ENCODE peak calls at places on chromosomes 4 and X, in six cellular contexts. V is sigmoid colon, D is lower leg skin, C is heart right ventricle, B is fibroblast of lung, O is ovary. K is an unnamed sample.

GRCh38 chrX:122113376-122113775 is 1066.0 kb downstream of the GLUD2 start:
- DNase-seq in B (no peak), O (no peak), D (no peak), C (no peak), V (no peak), K (no peak)

GRCh38 chrX:31580726-31581125 is 508.9 kb upstream of the FTHL17 start:
- DNase-seq in D (no peak), O (no peak), C (no peak), V (no peak), B (peak), K (peak)

GRCh38 chr4:86935499-86935832 is 655 bp downstream of the AFF1 start:
- DNase-seq in C (no peak), B (no peak), O (no peak), V (no peak), D (peak), K (no peak)

GRCh38 chr4:153564630-153565525 is 98.7 kb downstream of the TMEM131L start:
- DNase-seq in O (no peak), B (peak), C (no peak), V (no peak), D (no peak), K (no peak)

GRCh38 chrX:34656842-34657780 is at the start of gene TMEM47:
- DNase-seq in C (peak), O (peak), B (peak), V (peak), D (peak), K (peak)

GRCh38 chr4:113953888-113954287 is 25.6 kb downstream of the ARSJ start:
- DNase-seq in O (no peak), V (no peak), C (no peak), D (no peak), B (no peak), K (no peak)

GRCh38 chr4:158861281-158861680 is 92.5 kb downstream of the FNIP2 start:
- DNase-seq in C (no peak), O (no peak), D (no peak), B (no peak), V (no peak), K (no peak)

GRCh38 chr4:82569076-82569475 is 7.3 kb upstream of the TMEM150C start:
- DNase-seq in V (no peak), D (no peak), O (no peak), C (no peak), B (no peak), K (no peak)

GRCh38 chr4:151195801-151196200 is 81.2 kb upstream of the PRSS48 start:
- DNase-seq in O (no peak), C (no peak), V (no peak), D (peak), B (peak), K (peak)

GRCh38 chrX:106726485-106727437 is at the start of gene RNF128:
- DNase-seq in D (peak), O (peak), C (peak), B (peak), V (no peak), K (peak)

GRCh38 chrX:120672389-120672788 is 42.5 kb upstream of the C1GALT1C1 start:
- DNase-seq in C (peak), D (peak), V (peak), O (peak), B (peak), K (peak)

GRCh38 chr4:75490155-75490554 is 24.0 kb downstream of the RCHY1 start:
- DNase-seq in V (no peak), C (no peak), D (no peak), B (peak), O (no peak), K (no peak)

GRCh38 chrX:77785746-77786548 is at the start of gene ATRX:
- DNase-seq in D (peak), B (peak), C (peak), V (peak), O (peak), K (peak)

GRCh38 chrX:72576161-72576896 is 3.7 kb upstream of the HDAC8 start:
- DNase-seq in V (no peak), B (peak), C (no peak), O (no peak), D (no peak), K (peak)

GRCh38 chr4:37054670-37055069 is 189.9 kb upstream of the NWD2 start:
- DNase-seq in B (no peak), D (no peak), V (no peak), C (no peak), O (no peak), K (no peak)

GRCh38 chr4:134024251-134024650 is 177.3 kb downstream of the PABPC4L start:
- DNase-seq in B (peak), D (no peak), V (no peak), O (no peak), C (no peak), K (no peak)

GRCh38 chr4:88382621-88383020 is 4.0 kb downstream of the HERC6 start:
- DNase-seq in B (no peak), C (no peak), D (no peak), V (no peak), O (no peak), K (no peak)

GRCh38 chr4:88352062-88352461 is 26.6 kb upstream of the HERC6 start:
- DNase-seq in C (no peak), O (no peak), B (peak), D (no peak), V (no peak), K (peak)

GRCh38 chr4:143251781-143252180 is 67.1 kb downstream of the USP38 start:
- DNase-seq in B (peak), D (no peak), C (no peak), O (no peak), V (no peak), K (no peak)

DNA sequence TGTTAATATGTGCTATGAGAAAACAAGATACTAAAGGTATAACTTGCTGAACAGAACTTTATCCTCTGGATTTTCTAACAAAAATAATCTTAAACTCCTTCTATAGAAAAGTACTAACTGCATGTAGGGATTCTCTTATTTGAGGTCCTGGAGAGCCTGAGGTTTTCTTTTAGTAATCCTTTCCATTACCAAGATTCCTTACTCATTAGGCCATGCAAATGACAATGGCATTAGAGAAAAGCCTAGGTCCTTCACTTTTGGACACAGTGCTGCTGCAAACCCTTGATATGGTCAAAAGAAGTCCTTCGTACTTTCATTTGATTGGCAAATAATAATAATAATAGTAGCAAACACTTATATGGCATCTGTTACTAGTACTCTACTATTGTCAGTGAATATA is 3.2 kb downstream of the MMRN1 start:
- DNase-seq in B (peak), D (no peak), V (no peak), C (no peak), O (no peak), K (no peak)
- H3K4me3 ChIP-seq in B (no peak), D (no peak), V (no peak), C (no peak), O (no peak), K (no peak)

DNA sequence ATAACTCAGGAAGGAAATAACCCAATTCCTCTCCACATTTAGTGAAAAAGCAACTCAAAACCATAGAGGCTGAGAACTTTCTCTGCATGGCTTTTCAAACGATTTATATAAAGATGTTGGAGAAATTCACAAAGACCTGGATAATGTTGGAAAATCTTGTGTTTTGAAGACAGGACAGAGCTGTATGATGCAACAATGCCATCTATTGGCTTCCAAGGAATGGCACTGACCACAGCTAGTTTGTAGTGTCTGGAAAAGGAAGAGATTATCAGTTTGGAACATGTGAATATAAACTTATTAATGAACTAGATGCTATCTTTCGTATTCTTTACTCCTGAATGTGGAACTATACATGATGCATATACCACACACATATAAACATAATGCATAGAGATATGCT is 503.6 kb downstream of the IL1RAPL1 start:
- DNase-seq in B (peak), V (no peak), C (no peak), O (no peak), D (no peak), K (no peak)
- TF ChIP-seq CTCF in B (peak), V (no peak), C (peak), O (no peak), D (no peak), K (peak)

GRCh38 chrX:23497919-23498318 is 163.3 kb downstream of the PTCHD1 start:
- DNase-seq in V (no peak), B (no peak), D (no peak), O (no peak), C (no peak), K (no peak)
- H3K4me3 ChIP-seq in V (no peak), B (no peak), D (no peak), O (no peak), C (no peak), K (no peak)

DNA sequence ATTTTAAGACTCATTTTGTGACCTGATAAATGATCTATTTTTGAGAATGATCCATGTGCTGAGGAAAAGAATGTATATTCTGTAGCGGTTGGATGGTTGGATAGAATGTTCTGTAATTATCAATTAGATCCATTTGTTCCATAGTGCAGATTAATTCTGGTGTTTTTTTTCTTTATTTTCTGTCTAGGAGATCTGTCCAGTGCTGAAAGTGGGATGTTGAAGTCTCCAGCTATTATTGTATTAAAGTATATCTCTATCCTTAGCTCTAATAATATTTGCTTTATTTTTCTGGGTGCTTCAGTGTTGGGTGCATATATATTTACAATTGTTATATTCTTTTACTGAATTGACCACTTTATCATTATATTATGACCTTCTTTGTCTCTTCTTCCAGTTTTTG is 1344.9 kb upstream of the TENM3 start:
- DNase-seq in O (no peak), D (no peak), C (no peak), B (no peak), V (no peak), K (no peak)
- TF ChIP-seq CTCF in O (no peak), D (no peak), C (no peak), B (no peak), V (no peak), K (no peak)

DNA sequence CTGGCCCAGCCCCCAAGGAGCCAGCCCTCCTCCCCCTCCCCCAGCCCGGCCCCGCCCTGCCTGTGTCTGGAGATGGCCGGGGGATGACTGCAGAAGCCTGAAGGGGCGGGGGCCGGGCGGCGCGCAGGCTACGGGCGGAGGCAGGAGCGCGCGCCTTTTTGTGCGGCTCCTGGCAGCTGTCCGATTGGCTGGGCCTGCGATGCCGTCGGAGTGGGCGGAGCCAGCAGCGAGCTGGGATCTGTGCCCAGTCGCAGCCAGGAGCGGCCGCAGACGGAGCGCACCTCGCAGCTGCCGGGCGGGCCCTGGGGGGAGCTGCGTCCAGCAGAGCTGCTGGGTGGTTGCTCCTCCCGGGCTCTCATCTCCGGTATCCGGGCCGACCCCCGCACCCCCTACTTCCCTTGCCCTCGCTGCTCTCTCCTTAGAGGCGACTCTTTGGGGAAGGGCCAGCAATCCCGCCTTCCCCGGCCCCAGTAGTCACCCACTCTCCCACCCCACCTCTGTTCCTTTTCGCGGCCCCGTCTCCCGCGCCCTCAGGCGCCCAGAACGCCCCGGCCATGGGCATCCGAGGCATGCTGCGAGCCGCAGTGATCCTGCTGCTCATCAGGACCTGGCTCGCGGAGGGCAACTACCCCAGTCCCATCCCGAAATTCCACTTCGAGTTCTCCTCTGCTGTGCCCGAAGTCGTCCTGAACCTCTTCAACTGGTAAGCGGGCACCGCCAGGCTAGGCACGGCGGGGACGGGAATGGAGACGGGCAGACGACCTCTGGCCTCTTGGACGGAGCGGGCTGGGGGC is at the start of gene GABRQ:
- DNase-seq in B (peak), D (no peak), O (no peak), V (no peak), C (peak), K (peak)
- H3K4me3 ChIP-seq in B (no peak), D (no peak), O (no peak), V (peak), C (no peak), K (peak)

DNA sequence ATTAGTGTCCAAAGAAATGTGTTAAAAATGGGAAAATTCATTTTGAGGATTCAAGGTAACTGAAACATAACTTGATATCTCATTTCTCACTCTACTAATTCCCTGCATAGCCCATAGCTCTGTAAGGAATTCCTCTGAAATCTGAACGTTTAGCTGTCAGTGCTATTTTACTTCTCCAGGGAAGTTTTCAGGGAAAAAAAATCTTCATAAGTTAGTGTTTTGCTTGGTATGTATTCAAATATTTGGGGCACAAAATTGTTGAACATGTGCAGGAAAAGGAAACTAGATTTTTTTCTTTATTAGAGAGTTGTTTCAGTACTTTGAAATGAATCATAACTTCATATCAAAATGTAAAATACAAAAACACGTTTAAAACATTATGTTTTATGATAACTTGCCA is 891.4 kb downstream of the CENPC start:
- DNase-seq in B (peak), D (no peak), C (no peak), V (no peak), O (no peak), K (no peak)
- TF ChIP-seq CTCF in B (no peak), D (no peak), C (no peak), V (no peak), O (no peak), K (no peak)

DNA sequence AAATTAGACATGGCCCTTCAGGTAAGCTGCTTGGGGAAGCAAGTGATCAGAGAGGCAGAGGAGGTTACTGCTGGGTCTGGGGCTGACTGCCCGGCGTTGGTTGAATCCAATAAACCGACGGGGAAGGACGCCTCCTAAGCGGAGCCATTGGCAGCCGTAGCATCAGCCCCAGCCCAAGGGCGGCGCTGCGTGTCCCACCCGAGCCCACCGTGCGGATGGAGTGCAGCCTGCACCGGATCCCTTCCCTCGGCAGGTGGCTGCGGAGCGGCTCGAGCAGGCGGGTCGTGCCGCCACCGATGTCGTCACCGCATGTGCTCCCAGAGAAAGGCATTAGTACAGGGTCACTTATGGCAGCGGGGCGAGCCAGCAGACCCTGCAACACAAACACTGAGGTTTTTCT is 82.1 kb downstream of the ALPK1 start:
- DNase-seq in C (peak), V (no peak), D (no peak), B (peak), O (no peak), K (no peak)
- H3K4me3 ChIP-seq in C (no peak), V (no peak), D (no peak), B (no peak), O (no peak), K (peak)

GRCh38 chr4:110348711-110349383 is 127.1 kb upstream of the ENPEP start:
- DNase-seq in D (no peak), B (no peak), C (no peak), V (no peak), O (no peak), K (no peak)

GRCh38 chr4:110347805-110348204 is 128.2 kb upstream of the ENPEP start:
- DNase-seq in V (no peak), B (no peak), C (no peak), O (no peak), D (no peak), K (no peak)

GRCh38 chr4:110344165-110344564 is 131.8 kb upstream of the ENPEP start:
- DNase-seq in V (no peak), D (no peak), B (no peak), O (no peak), C (no peak), K (peak)
- TF ChIP-seq CTCF in V (peak), D (no peak), B (peak), O (no peak), C (peak), K (peak)

GRCh38 chr4:186726440-186727148 is 2.9 kb upstream of the FAT1 start:
- DNase-seq in C (peak), V (peak), D (peak), B (peak), O (peak), K (peak)

GRCh38 chr4:186724048-186724860 is 598 bp upstream of the FAT1 start:
- DNase-seq in D (no peak), C (peak), O (peak), V (peak), B (peak), K (peak)

GRCh38 chr4:186726150-186726439 is 2.4 kb upstream of the FAT1 start:
- DNase-seq in D (no peak), B (no peak), V (no peak), O (no peak), C (no peak), K (no peak)

GRCh38 chr4:186724861-186725419 is 1.3 kb upstream of the FAT1 start:
- DNase-seq in C (no peak), B (peak), O (peak), V (no peak), D (no peak), K (peak)

GRCh38 chr4:186725422-186726149 is 1.9 kb upstream of the FAT1 start:
- DNase-seq in B (peak), O (peak), D (peak), V (peak), C (peak), K (peak)
- H3K4me3 ChIP-seq in B (peak), O (peak), D (peak), V (peak), C (peak), K (peak)

DNA sequence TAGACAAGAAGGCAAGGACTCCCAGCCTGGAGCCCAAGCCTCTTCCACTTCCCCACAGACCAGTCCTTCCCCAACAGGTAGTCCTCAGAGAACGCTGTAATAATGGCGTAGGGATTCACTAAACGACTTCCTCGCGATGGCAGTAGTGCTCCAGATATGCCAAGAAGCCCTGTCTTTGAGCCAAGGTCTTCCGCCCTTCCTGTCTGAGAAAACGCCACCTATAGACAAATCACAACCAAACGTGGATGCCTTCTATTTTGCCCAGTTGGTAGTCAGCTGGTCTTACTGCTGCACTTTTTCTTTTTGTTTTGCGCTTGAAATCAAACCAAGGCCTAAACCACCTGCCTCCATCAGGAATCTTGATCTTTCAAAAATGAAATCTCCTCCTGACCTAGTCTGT is 203.3 kb downstream of the OR13H1 start:
- DNase-seq in B (peak), D (no peak), C (no peak), O (peak), V (peak), K (peak)
- TF ChIP-seq CTCF in B (no peak), D (no peak), C (no peak), O (peak), V (no peak), K (peak)

K was measured in brain microvascular endothelial cell.